ENCODE peak calls at places on chromosome 18, in four cellular contexts. N, T, P and H are unnamed samples.

GRCh38 chr18:54671291-54671881 is 80.3 kb downstream of the DYNAP start:
- ATAC-seq in P (no peak), N (no peak), T (no peak), H (no peak)

GRCh38 chr18:79218605-79219195 is 149.5 kb downstream of the ATP9B start:
- ATAC-seq in P (peak), T (no peak), N (no peak), H (no peak)

GRCh38 chr18:49959176-49959575 is 145.8 kb upstream of the ACAA2 start:
- ATAC-seq in N (no peak), P (no peak), T (no peak), H (no peak)

GRCh38 chr18:9117980-9118841 is 15.7 kb downstream of the NDUFV2 start:
- ATAC-seq in P (peak), T (no peak), N (no peak), H (no peak)

GRCh38 chr18:45197526-45197970 is 417.7 kb upstream of the SLC14A2 start:
- ATAC-seq in T (no peak), N (no peak), P (no peak), H (no peak)

GRCh38 chr18:58882681-58883080 is 18.0 kb downstream of the ZNF532 start:
- ATAC-seq in T (no peak), P (no peak), N (no peak), H (no peak)

GRCh38 chr18:76452357-76452756 is 42.7 kb downstream of the ZNF516 start:
- ATAC-seq in T (no peak), N (no peak), P (no peak), H (no peak)

GRCh38 chr18:32669549-32670165 is 103.2 kb downstream of the KLHL14 start:
- ATAC-seq in N (peak), T (peak), P (no peak), H (no peak)

GRCh38 chr18:58754544-58755068 is 83.3 kb downstream of the MALT1 start:
- ATAC-seq in N (peak), T (no peak), P (peak), H (peak)

GRCh38 chr18:49564435-49564834 is 2.6 kb downstream of the LIPG start:
- ATAC-seq in T (no peak), N (no peak), P (no peak), H (no peak)

GRCh38 chr18:13450289-13451207 is 232.0 kb downstream of the LDLRAD4 start:
- ATAC-seq in P (peak), N (no peak), T (no peak), H (no peak)

GRCh38 chr18:80009661-80010550 is 21.5 kb upstream of the TXNL4A start:
- ATAC-seq in P (peak), N (peak), T (peak), H (peak)

GRCh38 chr18:53745986-53746385 is 478.5 kb downstream of the MBD2 start:
- ATAC-seq in N (no peak), P (no peak), T (no peak), H (no peak)

GRCh38 chr18:22457552-22457951 is 39.8 kb upstream of the CTAGE1 start:
- ATAC-seq in T (no peak), N (no peak), P (no peak), H (no peak)

GRCh38 chr18:8858888-8859511 is 153.6 kb downstream of the MTCL1 start:
- ATAC-seq in N (peak), T (peak), P (no peak), H (peak)

GRCh38 chr18:26175481-26175880 is 41.8 kb downstream of the PSMA8 start:
- ATAC-seq in N (no peak), T (no peak), P (no peak), H (no peak)

GRCh38 chr18:53382870-53383269 is 841.6 kb downstream of the MBD2 start:
- ATAC-seq in P (no peak), N (no peak), T (no peak), H (no peak)

GRCh38 chr18:48473816-48474215 is 64.6 kb upstream of the ZBTB7C start:
- ATAC-seq in N (no peak), T (no peak), P (no peak), H (no peak)

GRCh38 chr18:9608298-9608697 is 6.1 kb downstream of the PPP4R1 start:
- ATAC-seq in T (no peak), P (no peak), N (no peak), H (no peak)

GRCh38 chr18:78128004-78128403 is 851.6 kb upstream of the SALL3 start:
- ATAC-seq in P (no peak), N (no peak), T (no peak), H (no peak)

GRCh38 chr18:78127041-78127440 is 852.6 kb upstream of the SALL3 start:
- ATAC-seq in P (no peak), T (no peak), N (no peak), H (no peak)

GRCh38 chr18:78133729-78134128 is 845.9 kb upstream of the SALL3 start:
- ATAC-seq in N (no peak), P (no peak), T (no peak), H (no peak)

GRCh38 chr18:78129260-78129659 is 850.4 kb upstream of the SALL3 start:
- ATAC-seq in T (no peak), P (no peak), N (no peak), H (no peak)

DNA sequence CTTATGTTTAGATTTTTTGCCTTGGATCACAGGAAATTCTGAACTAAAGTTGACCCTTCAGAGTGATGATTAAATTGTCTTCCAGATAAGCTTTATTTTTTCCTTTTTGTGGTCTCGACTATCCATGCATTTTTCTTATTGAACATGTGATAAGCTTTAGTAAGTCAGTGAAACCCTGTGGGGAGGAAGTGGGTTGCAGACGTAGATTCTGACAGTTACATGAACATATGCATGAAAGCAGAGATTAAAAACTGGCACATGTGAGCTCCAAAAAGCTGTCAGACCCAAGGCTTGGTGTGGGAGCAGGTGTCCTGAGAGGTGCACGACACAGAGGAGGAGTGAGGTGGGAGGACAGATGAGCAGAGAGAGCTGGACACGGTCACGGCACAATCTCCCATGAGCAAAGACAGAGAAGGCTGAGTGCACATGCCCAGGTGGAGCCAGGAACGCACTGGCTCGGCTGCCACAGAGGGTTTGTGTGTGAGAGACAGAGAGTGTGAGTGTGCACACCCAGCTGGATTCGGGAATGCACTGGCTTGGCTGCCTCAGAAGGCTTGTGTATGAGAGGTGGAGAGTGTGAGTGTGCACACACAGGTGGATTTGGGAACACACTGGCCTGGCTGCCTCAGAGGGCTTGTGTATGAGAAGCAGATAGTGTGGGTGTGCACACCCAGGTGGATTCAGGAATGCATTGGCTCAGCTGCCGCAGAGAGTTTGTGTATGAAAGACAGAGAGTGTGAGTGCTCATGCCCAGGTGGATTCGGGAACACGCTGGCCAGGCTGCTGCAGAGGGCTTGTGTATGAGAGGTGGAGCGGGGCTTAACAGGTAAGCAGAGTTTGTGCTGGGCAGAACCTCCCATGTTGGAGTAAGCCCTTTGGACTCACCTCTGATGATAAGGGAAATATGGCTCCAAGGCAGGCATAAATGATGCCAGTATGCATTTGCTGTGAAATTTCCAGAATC is 849.1 kb upstream of the SALL3 start:
- ATAC-seq in T (no peak), N (no peak), P (no peak), H (no peak)
- TF ChIP-seq POLR2A in T (no peak), N (no peak), P (no peak), H (no peak)

DNA sequence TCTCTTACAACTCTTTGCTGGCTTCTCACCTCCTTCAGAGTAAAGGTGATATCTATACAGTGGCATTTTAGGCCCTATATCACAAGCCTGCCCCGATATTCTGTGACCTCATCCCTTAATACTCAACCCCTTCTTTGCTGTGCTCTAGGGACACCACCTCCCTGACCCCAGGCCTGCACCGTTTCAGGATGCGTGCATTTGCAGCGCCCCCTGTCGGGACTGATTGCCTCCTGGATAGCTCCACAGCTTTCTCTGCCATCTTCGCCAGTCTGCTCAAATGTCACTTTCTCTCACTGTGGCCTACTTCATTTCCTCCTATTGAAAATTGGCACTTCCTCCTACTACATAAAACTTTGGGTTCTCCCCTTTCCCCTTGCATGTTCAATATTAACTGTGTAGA is 289.6 kb downstream of the SOCS6 start:
- ATAC-seq in P (no peak), N (peak), T (peak), H (no peak)
- TF ChIP-seq CTCF in P (no peak), N (peak), T (peak), H (no peak)

GRCh38 chr18:3652380-3653262 is 202.6 kb downstream of the TGIF1 start:
- ATAC-seq in T (peak), P (peak), N (peak), H (no peak)
- TF ChIP-seq POLR2A in T (no peak), P (no peak), N (peak), H (no peak)

GRCh38 chr18:31563778-31564177 is 27.9 kb upstream of the TTR start:
- ATAC-seq in N (peak), P (no peak), T (no peak), H (no peak)
- TF ChIP-seq CTCF in N (peak), P (no peak), T (peak), H (no peak)

GRCh38 chr18:51030537-51031258 is 685 bp downstream of the SMAD4 start:
- ATAC-seq in N (peak), P (peak), T (peak), H (peak)
- TF ChIP-seq POLR2A in N (no peak), P (no peak), T (no peak), H (no peak)

GRCh38 chr18:62569081-62569480 is 46.3 kb downstream of the ZCCHC2 start:
- ATAC-seq in P (no peak), T (no peak), N (no peak), H (no peak)
- TF ChIP-seq CTCF in P (no peak), T (no peak), N (no peak), H (no peak)